ENCODE peak calls at places on chromosomes 11 and 22, in four cellular contexts. One of them, this sample, is unnamed.

GRCh38 chr11:69985331-69985653 is 92.8 kb upstream of the ANO1 start:
- DNase-seq in IMR-90: no peak
- DNase-seq in stomach: no peak
- DNase-seq in BJ: no peak
- DNase-seq in this sample: no peak

GRCh38 chr11:120134931-120135228 is 3.0 kb downstream of the TRIM29 start:
- DNase-seq in IMR-90: no peak
- DNase-seq in stomach: peak; percentile 19
- DNase-seq in BJ: no peak
- DNase-seq in this sample: no peak

GRCh38 chr11:65854161-65854592 is 3.8 kb downstream of the CFL1 start:
- DNase-seq in IMR-90: no peak
- DNase-seq in stomach: peak; percentile 68
- DNase-seq in BJ: no peak
- DNase-seq in this sample: no peak

GRCh38 chr11:43825217-43825816 is 55.3 kb upstream of the ALKBH3 start:
- DNase-seq in IMR-90: peak; percentile 35
- DNase-seq in stomach: no peak
- DNase-seq in BJ: no peak
- DNase-seq in this sample: peak; percentile 57

GRCh38 chr22:42673898-42674390 is 24.8 kb upstream of the CYB5R3 start:
- DNase-seq in IMR-90: no peak
- DNase-seq in stomach: no peak
- DNase-seq in BJ: no peak
- DNase-seq in this sample: no peak

GRCh38 chr11:124887667-124888013 is 10.0 kb downstream of the ROBO4 start:
- DNase-seq in IMR-90: no peak
- DNase-seq in stomach: no peak
- DNase-seq in BJ: no peak
- DNase-seq in this sample: no peak

GRCh38 chr11:2153581-2154194 is 7.3 kb downstream of the INS start:
- DNase-seq in IMR-90: no peak
- DNase-seq in stomach: no peak
- DNase-seq in BJ: no peak
- DNase-seq in this sample: no peak

GRCh38 chr22:44658371-44658953 is 43.5 kb upstream of the PRR5 start:
- DNase-seq in IMR-90: peak; percentile 62
- DNase-seq in stomach: no peak
- DNase-seq in BJ: peak; percentile 59
- DNase-seq in this sample: no peak

GRCh38 chr11:19673924-19674390 is 38.7 kb upstream of the NAV2 start:
- DNase-seq in IMR-90: no peak
- DNase-seq in stomach: no peak
- DNase-seq in BJ: no peak
- DNase-seq in this sample: no peak

GRCh38 chr11:126359431-126360048 is 4.1 kb downstream of the ST3GAL4 start:
- DNase-seq in IMR-90: peak; percentile 37
- DNase-seq in stomach: no peak
- DNase-seq in BJ: no peak
- DNase-seq in this sample: no peak

GRCh38 chr11:35111171-35112055 is 27.6 kb upstream of the CD44 start:
- DNase-seq in IMR-90: peak; percentile 92
- DNase-seq in stomach: no peak
- DNase-seq in BJ: peak; percentile 69
- DNase-seq in this sample: peak; percentile 94

GRCh38 chr11:47251751-47252150 is 3.1 kb upstream of the ACP2 start:
- DNase-seq in IMR-90: no peak
- DNase-seq in stomach: no peak
- DNase-seq in BJ: no peak
- DNase-seq in this sample: no peak

GRCh38 chr11:48384670-48385069 is 18.4 kb upstream of the OR4C5 start:
- DNase-seq in IMR-90: no peak
- DNase-seq in stomach: no peak
- DNase-seq in BJ: no peak
- DNase-seq in this sample: no peak

GRCh38 chr11:94067010-94067409 is 45.9 kb downstream of the HEPHL1 start:
- DNase-seq in IMR-90: no peak
- DNase-seq in stomach: no peak
- DNase-seq in BJ: no peak
- DNase-seq in this sample: no peak

GRCh38 chr11:82979824-82980223 is 78.3 kb downstream of the DDIAS start:
- DNase-seq in IMR-90: no peak
- DNase-seq in stomach: no peak
- DNase-seq in BJ: no peak
- DNase-seq in this sample: no peak

GRCh38 chr11:104091281-104092071 is 55.0 kb downstream of the DDI1 start:
- DNase-seq in IMR-90: peak; percentile 51
- DNase-seq in stomach: no peak
- DNase-seq in BJ: no peak
- DNase-seq in this sample: no peak

GRCh38 chr11:1122356-1123002 is 35.3 kb upstream of the MUC5AC start:
- DNase-seq in IMR-90: no peak
- DNase-seq in stomach: peak; percentile 15
- DNase-seq in BJ: no peak
- DNase-seq in this sample: no peak

GRCh38 chr11:116913000-116913399 is 75.6 kb upstream of the APOA1 start:
- DNase-seq in IMR-90: peak; percentile 90
- DNase-seq in stomach: no peak
- DNase-seq in BJ: peak; percentile 34
- DNase-seq in this sample: peak; percentile 55

GRCh38 chr11:47179655-47179991 is 2.9 kb upstream of the ARFGAP2 start:
- DNase-seq in IMR-90: peak; percentile 35
- DNase-seq in stomach: peak; percentile 40
- DNase-seq in BJ: no peak
- DNase-seq in this sample: peak; percentile 53

GRCh38 chr22:21587803-21588611 is 20.5 kb downstream of the UBE2L3 start:
- DNase-seq in IMR-90: peak; percentile 67
- DNase-seq in stomach: no peak
- DNase-seq in BJ: peak; percentile 8
- DNase-seq in this sample: no peak

GRCh38 chr22:19973551-19974183 is 32.0 kb upstream of the TXNRD2 start:
- DNase-seq in IMR-90: no peak
- DNase-seq in stomach: no peak
- DNase-seq in BJ: no peak
- DNase-seq in this sample: no peak

GRCh38 chr11:124977006-124977405 is 23.0 kb downstream of the CCDC15 start:
- DNase-seq in IMR-90: no peak
- DNase-seq in stomach: no peak
- DNase-seq in BJ: no peak
- DNase-seq in this sample: no peak

GRCh38 chr11:33713914-33714398 is 13.3 kb upstream of the C11orf91 start:
- DNase-seq in IMR-90: no peak
- DNase-seq in stomach: no peak
- DNase-seq in BJ: no peak
- DNase-seq in this sample: no peak

GRCh38 chr11:96267490-96268010 is 75.4 kb downstream of the MAML2 start:
- DNase-seq in IMR-90: peak; percentile 27
- DNase-seq in stomach: no peak
- DNase-seq in BJ: no peak
- DNase-seq in this sample: peak; percentile 26
- H3K4me3 ChIP-seq in IMR-90: no peak overlapping the region
- H3K4me3 ChIP-seq in stomach: no peak overlapping the region
- H3K4me3 ChIP-seq in BJ: no peak overlapping the region
- H3K4me3 ChIP-seq in this sample: no peak overlapping the region

DNA sequence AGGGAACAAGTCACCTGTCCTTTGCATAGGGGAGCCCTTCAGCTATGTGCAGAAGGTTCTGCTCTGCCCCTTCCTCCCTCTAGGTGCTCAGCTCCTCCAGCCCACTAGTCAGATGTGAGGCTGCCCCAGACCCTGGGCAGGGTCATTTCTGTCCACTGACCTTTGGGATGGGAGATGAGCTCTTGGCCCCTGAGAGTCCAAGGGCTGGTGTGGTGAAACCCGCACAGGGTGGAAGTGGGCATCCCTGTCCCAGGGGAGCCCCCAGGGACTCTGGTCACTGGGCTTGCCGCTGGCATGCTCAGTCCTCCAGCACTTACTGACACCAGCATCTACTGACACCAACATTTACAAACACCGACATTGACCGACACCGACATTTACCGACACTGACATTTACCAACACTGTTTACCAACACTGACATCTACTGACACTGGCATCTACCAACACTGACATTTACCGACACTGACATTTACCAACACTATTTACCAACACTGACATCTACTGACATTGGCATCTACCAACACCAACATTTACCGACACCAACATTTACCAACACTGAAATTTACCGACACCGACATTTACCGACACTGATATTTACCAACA is 71.9 kb upstream of the PPP6R3 start:
- DNase-seq in IMR-90: no peak
- DNase-seq in stomach: no peak
- DNase-seq in BJ: no peak
- DNase-seq in this sample: no peak
- TF ChIP-seq CTCF in IMR-90: no peak
- TF ChIP-seq CTCF in stomach: no peak
- TF ChIP-seq CTCF in BJ: no peak
- TF ChIP-seq CTCF in this sample: no peak

GRCh38 chr11:99327527-99327926 is 306.8 kb downstream of the CNTN5 start:
- DNase-seq in IMR-90: peak; percentile 21
- DNase-seq in stomach: no peak
- DNase-seq in BJ: no peak
- DNase-seq in this sample: no peak

GRCh38 chr11:99320769-99321290 is 300.1 kb downstream of the CNTN5 start:
- DNase-seq in IMR-90: no peak
- DNase-seq in stomach: no peak
- DNase-seq in BJ: no peak
- DNase-seq in this sample: peak; percentile 31

GRCh38 chr11:99325807-99326206 is 305.1 kb downstream of the CNTN5 start:
- DNase-seq in IMR-90: peak; percentile 89
- DNase-seq in stomach: no peak
- DNase-seq in BJ: no peak
- DNase-seq in this sample: peak; percentile 91
- H3K4me3 ChIP-seq in IMR-90: no peak overlapping the region
- H3K4me3 ChIP-seq in stomach: no peak overlapping the region
- H3K4me3 ChIP-seq in BJ: no peak overlapping the region
- H3K4me3 ChIP-seq in this sample: no peak overlapping the region

DNA sequence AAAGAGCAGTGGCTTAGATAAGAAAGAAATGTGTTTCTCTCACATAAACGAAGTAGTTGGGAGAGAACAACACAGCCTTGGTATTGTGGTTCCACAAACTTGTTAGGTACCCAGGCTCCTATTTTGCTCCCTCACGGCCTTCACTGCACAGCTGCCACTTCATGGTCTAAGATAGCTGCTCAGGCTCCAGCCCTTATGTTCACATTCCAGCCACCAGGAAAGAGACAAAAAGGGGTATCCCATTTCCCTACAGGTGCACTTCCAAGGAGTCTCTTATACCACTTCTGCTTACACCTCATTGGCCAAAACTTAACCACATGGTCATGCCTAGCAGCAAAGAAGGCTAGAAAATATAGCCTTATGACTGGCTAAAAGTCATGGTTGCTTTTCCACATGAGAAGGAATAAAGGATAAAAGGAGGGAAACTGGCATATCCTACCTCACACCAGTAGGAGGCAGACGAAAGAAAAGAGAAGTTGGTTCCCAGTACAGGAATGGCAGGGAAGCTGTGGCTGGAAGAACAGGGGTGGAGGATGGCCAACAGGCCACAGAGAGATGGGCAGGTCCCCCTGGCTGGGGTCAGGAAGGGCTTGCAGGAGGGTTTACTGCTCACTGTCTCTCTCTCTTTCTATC is 5.4 kb upstream of the HDHD5 start:
- DNase-seq in IMR-90: no peak
- DNase-seq in stomach: no peak
- DNase-seq in BJ: no peak
- DNase-seq in this sample: no peak
- TF ChIP-seq CTCF in IMR-90: peak; percentile 18
- TF ChIP-seq CTCF in stomach: no peak
- TF ChIP-seq CTCF in BJ: peak; percentile 23
- TF ChIP-seq CTCF in this sample: no peak

DNA sequence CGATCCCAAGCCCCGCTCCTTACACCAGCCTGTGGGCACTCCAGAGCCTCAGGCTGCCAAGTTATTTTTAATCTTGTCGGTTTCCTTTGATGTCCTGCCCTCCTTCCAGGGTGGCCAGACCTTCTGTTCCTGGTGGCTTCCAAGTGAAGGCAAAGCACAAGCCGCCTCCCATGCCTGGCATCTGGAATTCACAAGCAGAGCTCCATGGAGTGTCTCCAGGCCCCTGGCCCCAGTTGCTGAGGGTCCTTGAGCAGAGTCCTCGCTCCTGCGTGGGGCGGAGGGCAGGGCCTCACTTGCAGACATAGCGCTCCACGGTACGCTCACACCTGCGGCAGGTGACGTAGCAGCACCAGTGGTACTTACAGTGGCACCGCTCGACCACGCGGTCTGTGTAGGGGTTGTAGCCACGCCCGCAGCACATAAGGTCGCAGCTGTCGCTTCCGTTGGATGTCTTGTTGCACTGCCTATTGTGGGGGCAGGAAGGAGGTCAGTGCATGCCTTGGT is 19.5 kb downstream of the WNT11 start:
- DNase-seq in IMR-90: no peak
- DNase-seq in stomach: peak; percentile 59
- DNase-seq in BJ: no peak
- DNase-seq in this sample: no peak
- H3K4me3 ChIP-seq in IMR-90: no peak overlapping the region
- H3K4me3 ChIP-seq in stomach: no peak overlapping the region
- H3K4me3 ChIP-seq in BJ: no peak overlapping the region
- H3K4me3 ChIP-seq in this sample: no peak overlapping the region

DNA sequence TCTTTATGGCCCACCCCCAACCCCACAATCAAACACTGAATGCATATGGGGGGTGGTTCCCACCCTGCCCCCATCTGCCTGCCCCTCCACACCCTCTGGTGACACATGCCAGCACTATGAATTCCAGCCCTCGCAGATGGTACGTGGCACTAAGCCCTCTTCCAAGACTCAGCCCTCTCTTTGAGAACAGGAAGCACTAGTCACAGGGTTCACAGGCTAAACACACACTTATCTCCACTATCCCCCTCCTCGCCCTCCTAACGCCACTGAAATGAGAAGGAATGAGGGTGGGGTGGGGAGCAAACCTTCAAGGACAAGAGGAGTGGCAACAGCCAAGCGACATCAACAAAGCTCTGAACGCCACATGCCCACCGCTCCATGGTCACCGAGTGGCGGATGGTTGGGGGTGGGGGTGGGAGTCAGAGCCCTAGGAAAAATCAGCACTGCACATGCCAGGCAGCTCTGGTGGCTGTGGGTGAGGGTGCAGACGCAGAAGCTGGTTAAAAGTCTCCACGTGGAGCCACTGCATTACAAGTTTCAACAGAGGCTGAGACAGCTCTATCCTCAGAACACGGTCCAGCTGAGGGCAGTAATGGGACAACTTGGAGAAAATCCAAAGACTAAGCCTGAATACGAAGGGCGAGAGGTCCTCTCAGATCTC is 33.6 kb downstream of the TMEM184B start:
- DNase-seq in IMR-90: peak; percentile 98
- DNase-seq in stomach: no peak
- DNase-seq in BJ: peak; percentile 82
- DNase-seq in this sample: peak; percentile 91
- TF ChIP-seq CTCF in IMR-90: peak; percentile 44
- TF ChIP-seq CTCF in stomach: no peak
- TF ChIP-seq CTCF in BJ: peak; percentile 38
- TF ChIP-seq CTCF in this sample: peak; percentile 17

This sample was measured in epithelial cell of esophagus.